ENCODE peak calls at places on chromosomes 3 and 15, in nine cellular contexts. Z, U, N, H, F, P, J, G and D are unnamed samples.

GRCh38 chr3:46280105-46280797 is 38.0 kb downstream of the CCR3 start:
- DNase-seq in H (no peak), J (peak; percentile 67), F (peak; percentile 35), Z (no peak), P (no peak), N (no peak), U (no peak), G (no peak), D (no peak)

GRCh38 chr3:38548154-38548931 is 52.2 kb downstream of the EXOG start:
- DNase-seq in P (peak; percentile 75), H (no peak), F (no peak), Z (no peak), N (no peak), U (no peak), G (no peak), J (no peak), D (no peak)

GRCh38 chr3:167559922-167560321 is 86.1 kb upstream of the SERPINI2 start:
- DNase-seq in F (no peak), U (no peak), P (no peak), H (no peak), Z (no peak), G (no peak), N (no peak), J (no peak), D (no peak)

GRCh38 chr15:74027688-74028087 is 33.2 kb downstream of the PML start:
- DNase-seq in N (no peak), F (no peak), U (no peak), J (no peak), Z (no peak), G (no peak), H (no peak), P (no peak), D (no peak)

GRCh38 chr15:64443747-64444621 is 16.4 kb upstream of the ZNF609 start:
- DNase-seq in P (no peak), F (no peak), G (no peak), J (no peak), Z (no peak), N (peak; percentile 59), H (peak; percentile 78), U (no peak), D (no peak)

GRCh38 chr3:13822042-13822441 is 57.8 kb downstream of the WNT7A start:
- DNase-seq in N (no peak), Z (no peak), G (no peak), J (no peak), F (no peak), P (no peak), U (no peak), H (no peak), D (no peak)

GRCh38 chr3:12929801-12930200 is 88.4 kb upstream of the RPL32 start:
- DNase-seq in P (no peak), U (no peak), J (no peak), G (no peak), N (no peak), F (no peak), H (no peak), Z (no peak), D (no peak)

GRCh38 chr3:30751610-30752299 is 142.7 kb downstream of the GADL1 start:
- DNase-seq in H (peak; percentile 36), U (peak; percentile 21), N (no peak), G (peak; percentile 20), F (peak; percentile 25), Z (peak; percentile 34), P (no peak), J (peak; percentile 19), D (peak; percentile 37)

GRCh38 chr3:126747768-126748167 is 43.7 kb downstream of the CHCHD6 start:
- DNase-seq in H (no peak), F (no peak), Z (no peak), G (no peak), P (no peak), U (no peak), J (no peak), N (no peak), D (no peak)